ENCODE peak calls at places on chromosomes 12 and 14, in nine cellular contexts. V is GM12865, K is heart left ventricle, Y is cardiac muscle cell, L is fibroblast of mammary gland, I is BE2C, N is upper lobe of right lung, H is endodermal cell, B is endothelial cell of umbilical vein. J is an unnamed sample.

GRCh38 chr12:29149691-29150382 is 759 bp downstream of the FAR2 start:
- DNase-seq in V (no peak), K (peak; percentile 65), Y (no peak), L (no peak), I (peak; percentile 42), N (no peak), H (peak; percentile 82), B (no peak), J (no peak)

GRCh38 chr12:68031881-68032739 is 42.9 kb downstream of the IFNG-AS1 start:
- DNase-seq in V (peak; percentile 25), K (no peak), Y (no peak), L (no peak), I (no peak), N (no peak), H (no peak), B (no peak), J (no peak)

GRCh38 chr12:77833329-77833728 is 2.6 kb downstream of the NAV3 start:
- DNase-seq in V (no peak), K (no peak), Y (no peak), L (no peak), I (no peak), N (no peak), H (peak; percentile 42), B (no peak), J (no peak)

GRCh38 chr14:35384386-35385041 is 20.0 kb downstream of the NFKBIA start:
- DNase-seq in V (no peak), K (peak; percentile 80), Y (no peak), L (peak; percentile 98), I (no peak), N (no peak), H (no peak), B (peak; percentile 89), J (no peak)

GRCh38 chr12:47964102-47964723 is 817 bp downstream of the TMEM106C start:
- DNase-seq in V (peak; percentile 32), K (no peak), Y (no peak), L (no peak), I (no peak), N (no peak), H (peak; percentile 81), B (peak; percentile 26), J (no peak)

GRCh38 chr12:101710289-101710688 is 12.8 kb downstream of the CHPT1 start:
- DNase-seq in V (no peak), K (no peak), Y (no peak), L (no peak), I (no peak), N (no peak), H (no peak), B (no peak), J (no peak)

GRCh38 chr12:107749094-107749493 is 11.8 kb downstream of the PRDM4 start:
- DNase-seq in V (no peak), K (no peak), Y (no peak), L (peak; percentile 46), I (no peak), N (no peak), H (no peak), B (peak; percentile 42), J (no peak)

GRCh38 chr12:121838096-121838495 is 20.6 kb downstream of the HPD start:
- DNase-seq in V (no peak), K (no peak), Y (no peak), L (no peak), I (no peak), N (no peak), H (peak; percentile 48), B (no peak), J (no peak)

GRCh38 chr14:101337053-101337452 is 224.2 kb upstream of the DIO3 start:
- DNase-seq in V (no peak), K (no peak), Y (no peak), L (no peak), I (no peak), N (no peak), H (no peak), B (no peak), J (no peak)

GRCh38 chr12:92055877-92056276 is 89.8 kb downstream of the BTG1 start:
- DNase-seq in V (no peak), K (no peak), Y (no peak), L (no peak), I (no peak), N (no peak), H (no peak), B (no peak), J (no peak)

GRCh38 chr12:116538682-116539264 is 20.4 kb upstream of the MAP1LC3B2 start:
- DNase-seq in V (no peak), K (no peak), Y (no peak), L (no peak), I (no peak), N (no peak), H (no peak), B (no peak), J (no peak)

GRCh38 chr12:18158774-18159557 is 69.0 kb upstream of the RERGL start:
- DNase-seq in V (peak; percentile 48), K (no peak), Y (peak; percentile 58), L (peak; percentile 49), I (peak; percentile 62), N (no peak), H (peak; percentile 68), B (peak; percentile 5), J (peak; percentile 3)

GRCh38 chr14:86457729-86458128 is 927.8 kb downstream of the FLRT2 start:
- DNase-seq in V (no peak), K (no peak), Y (no peak), L (no peak), I (no peak), N (no peak), H (no peak), B (no peak), J (no peak)

GRCh38 chr14:75162631-75163030 is 13.8 kb downstream of the TMED10 start:
- DNase-seq in V (no peak), K (no peak), Y (no peak), L (no peak), I (no peak), N (no peak), H (no peak), B (no peak), J (no peak)

GRCh38 chr12:28583771-28584261 is 393.6 kb downstream of the CCDC91 start:
- DNase-seq in V (no peak), K (no peak), Y (no peak), L (peak; percentile 47), I (no peak), N (no peak), H (no peak), B (no peak), J (no peak)

GRCh38 chr14:36556811-36557433 is 25.5 kb downstream of the NKX2-8 start:
- DNase-seq in V (peak; percentile 20), K (no peak), Y (peak; percentile 26), L (peak; percentile 24), I (peak; percentile 28), N (no peak), H (peak; percentile 75), B (peak; percentile 20), J (peak; percentile 42)

GRCh38 chr14:36555998-36556743 is 26.2 kb downstream of the NKX2-8 start:
- DNase-seq in V (no peak), K (no peak), Y (no peak), L (no peak), I (no peak), N (no peak), H (peak; percentile 43), B (no peak), J (no peak)

GRCh38 chr14:36550899-36551298 is 30.9 kb upstream of the NKX2-1 start:
- DNase-seq in V (no peak), K (no peak), Y (no peak), L (no peak), I (no peak), N (no peak), H (no peak), B (no peak), J (no peak)

GRCh38 chr14:36553650-36554260 is 28.7 kb downstream of the NKX2-8 start:
- DNase-seq in V (peak; percentile 52), K (no peak), Y (peak; percentile 68), L (peak; percentile 54), I (peak; percentile 22), N (no peak), H (peak; percentile 54), B (peak; percentile 49), J (peak; percentile 33)
- TF ChIP-seq CTCF in V (peak; percentile 65), K (peak; percentile 58), Y (peak; percentile 74), L (peak; percentile 72), I (peak; percentile 78), N (peak; percentile 67), H (peak; percentile 82), B (peak; percentile 56), J (peak; percentile 58)

DNA sequence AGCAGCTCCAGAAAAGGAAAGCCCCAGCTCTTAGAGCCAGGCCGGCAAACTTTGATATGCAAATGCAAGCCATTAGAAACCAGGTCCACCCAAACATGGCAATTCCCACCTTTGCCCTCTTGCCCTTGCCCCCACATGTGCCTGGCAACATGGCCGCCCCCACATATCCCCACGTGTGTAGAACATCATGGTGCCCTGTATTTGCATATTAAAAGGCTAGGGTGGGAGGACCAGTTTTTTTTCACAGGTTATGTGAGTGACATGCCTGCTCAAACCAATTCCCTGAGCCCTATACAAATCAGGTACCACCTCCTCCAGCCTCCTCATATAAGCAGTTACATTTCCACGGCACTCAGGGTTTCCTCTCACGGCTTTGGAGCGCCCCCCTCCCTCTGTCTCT is 6.1 kb upstream of the ALDH1L2 start:
- DNase-seq in V (no peak), K (no peak), Y (no peak), L (no peak), I (no peak), N (no peak), H (peak; percentile 63), B (no peak), J (no peak)
- TF ChIP-seq CTCF in V (no peak), K (no peak), Y (no peak), L (no peak), I (no peak), N (no peak), H (no peak), B (no peak), J (no peak)

GRCh38 chr14:89909586-89909985 is 44.9 kb downstream of the EFCAB11 start:
- DNase-seq in V (no peak), K (no peak), Y (no peak), L (no peak), I (no peak), N (no peak), H (no peak), B (no peak), J (no peak)
- TF ChIP-seq CTCF in V (no peak), K (no peak), Y (no peak), L (no peak), I (no peak), N (no peak), H (no peak), B (no peak), J (no peak)

GRCh38 chr12:98465950-98466349 is 49.4 kb upstream of the TMPO start:
- DNase-seq in V (no peak), K (no peak), Y (no peak), L (peak; percentile 41), I (no peak), N (no peak), H (no peak), B (no peak), J (no peak)

GRCh38 chr12:98466970-98467369 is 48.4 kb upstream of the TMPO start:
- DNase-seq in V (no peak), K (no peak), Y (no peak), L (no peak), I (no peak), N (no peak), H (no peak), B (no peak), J (no peak)

GRCh38 chr12:98471085-98471484 is 44.3 kb upstream of the TMPO start:
- DNase-seq in V (no peak), K (no peak), Y (no peak), L (no peak), I (no peak), N (no peak), H (peak; percentile 24), B (no peak), J (no peak)

GRCh38 chr12:98470469-98471082 is 44.8 kb upstream of the TMPO start:
- DNase-seq in V (peak; percentile 22), K (no peak), Y (no peak), L (peak; percentile 41), I (no peak), N (no peak), H (peak; percentile 24), B (no peak), J (no peak)

GRCh38 chr12:98469108-98469507 is 46.3 kb upstream of the TMPO start:
- DNase-seq in V (peak; percentile 26), K (no peak), Y (no peak), L (no peak), I (no peak), N (no peak), H (peak; percentile 34), B (no peak), J (no peak)
- TF ChIP-seq CTCF in V (no peak), K (no peak), Y (no peak), L (no peak), I (no peak), N (no peak), H (no peak), B (no peak), J (no peak)